ENCODE peak calls at places on chromosome 1, in eight cellular contexts. One of them, this sample, is unnamed.

GRCh38 chr1:154749078-154749760 is 120.9 kb downstream of the KCNN3 start:
- DNase-seq in SJSA1: peak; percentile 32
- DNase-seq in CD4-positive, alpha-beta memory T cell: no peak
- DNase-seq in HL-60: no peak
- DNase-seq in psoas muscle: no peak
- DNase-seq in HAP-1: no peak
- DNase-seq in right cardiac atrium: no peak
- DNase-seq in aorta: no peak
- DNase-seq in this sample: no peak

GRCh38 chr1:166902279-166902678 is 26.2 kb upstream of the TADA1 start:
- DNase-seq in CD4-positive, alpha-beta memory T cell: no peak
- DNase-seq in right cardiac atrium: no peak
- DNase-seq in psoas muscle: no peak
- DNase-seq in HAP-1: no peak
- DNase-seq in HL-60: peak; percentile 89
- DNase-seq in aorta: no peak
- DNase-seq in SJSA1: peak; percentile 80
- DNase-seq in this sample: no peak

GRCh38 chr1:29655945-29656866 is 419.9 kb downstream of the PTPRU start:
- DNase-seq in HL-60: no peak
- DNase-seq in aorta: peak; percentile 26
- DNase-seq in SJSA1: no peak
- DNase-seq in psoas muscle: no peak
- DNase-seq in right cardiac atrium: no peak
- DNase-seq in HAP-1: peak; percentile 15
- DNase-seq in CD4-positive, alpha-beta memory T cell: no peak
- DNase-seq in this sample: peak; percentile 73

GRCh38 chr1:225763815-225764548 is 13.6 kb upstream of the SRP9 start:
- DNase-seq in CD4-positive, alpha-beta memory T cell: no peak
- DNase-seq in HL-60: no peak
- DNase-seq in HAP-1: no peak
- DNase-seq in right cardiac atrium: peak; percentile 79
- DNase-seq in SJSA1: no peak
- DNase-seq in psoas muscle: no peak
- DNase-seq in aorta: peak; percentile 79
- DNase-seq in this sample: no peak

GRCh38 chr1:29971703-29972102 is 735.4 kb downstream of the PTPRU start:
- DNase-seq in SJSA1: no peak
- DNase-seq in aorta: no peak
- DNase-seq in psoas muscle: no peak
- DNase-seq in HAP-1: no peak
- DNase-seq in right cardiac atrium: no peak
- DNase-seq in CD4-positive, alpha-beta memory T cell: no peak
- DNase-seq in HL-60: no peak
- DNase-seq in this sample: no peak

GRCh38 chr1:171901245-171901644 is 59.9 kb downstream of the DNM3 start:
- DNase-seq in right cardiac atrium: no peak
- DNase-seq in HL-60: no peak
- DNase-seq in psoas muscle: no peak
- DNase-seq in HAP-1: no peak
- DNase-seq in SJSA1: no peak
- DNase-seq in CD4-positive, alpha-beta memory T cell: no peak
- DNase-seq in aorta: no peak
- DNase-seq in this sample: no peak

GRCh38 chr1:177800386-177801058 is 169.3 kb downstream of the SEC16B start:
- DNase-seq in psoas muscle: peak; percentile 18
- DNase-seq in HAP-1: no peak
- DNase-seq in right cardiac atrium: no peak
- DNase-seq in CD4-positive, alpha-beta memory T cell: no peak
- DNase-seq in HL-60: no peak
- DNase-seq in SJSA1: no peak
- DNase-seq in aorta: no peak
- DNase-seq in this sample: no peak

GRCh38 chr1:11838349-11839272 is 9.0 kb downstream of the NPPA start:
- DNase-seq in SJSA1: peak; percentile 45
- DNase-seq in CD4-positive, alpha-beta memory T cell: peak; percentile 65
- DNase-seq in psoas muscle: peak; percentile 68
- DNase-seq in HL-60: peak; percentile 47
- DNase-seq in right cardiac atrium: peak; percentile 91
- DNase-seq in HAP-1: peak; percentile 61
- DNase-seq in aorta: peak; percentile 79
- DNase-seq in this sample: peak; percentile 97

GRCh38 chr1:168498159-168498609 is 45.6 kb downstream of the XCL2 start:
- DNase-seq in HAP-1: peak; percentile 10
- DNase-seq in CD4-positive, alpha-beta memory T cell: no peak
- DNase-seq in aorta: no peak
- DNase-seq in HL-60: no peak
- DNase-seq in psoas muscle: no peak
- DNase-seq in SJSA1: peak; percentile 16
- DNase-seq in right cardiac atrium: no peak
- DNase-seq in this sample: no peak

GRCh38 chr1:51922040-51922439 is 43.5 kb upstream of the NRDC start:
- DNase-seq in HL-60: no peak
- DNase-seq in SJSA1: no peak
- DNase-seq in right cardiac atrium: no peak
- DNase-seq in CD4-positive, alpha-beta memory T cell: no peak
- DNase-seq in HAP-1: no peak
- DNase-seq in psoas muscle: no peak
- DNase-seq in aorta: no peak
- DNase-seq in this sample: no peak

GRCh38 chr1:197954718-197955418 is 37.7 kb downstream of the LHX9 start:
- DNase-seq in CD4-positive, alpha-beta memory T cell: no peak
- DNase-seq in aorta: no peak
- DNase-seq in HAP-1: no peak
- DNase-seq in SJSA1: no peak
- DNase-seq in right cardiac atrium: no peak
- DNase-seq in psoas muscle: no peak
- DNase-seq in HL-60: no peak
- DNase-seq in this sample: no peak

GRCh38 chr1:218473527-218473926 is 128.4 kb downstream of the TGFB2 start:
- DNase-seq in HAP-1: no peak
- DNase-seq in HL-60: no peak
- DNase-seq in right cardiac atrium: no peak
- DNase-seq in CD4-positive, alpha-beta memory T cell: no peak
- DNase-seq in aorta: no peak
- DNase-seq in SJSA1: no peak
- DNase-seq in psoas muscle: no peak
- DNase-seq in this sample: no peak

GRCh38 chr1:94072840-94073516 is 48.0 kb downstream of the ABCA4 start:
- DNase-seq in aorta: no peak
- DNase-seq in SJSA1: no peak
- DNase-seq in psoas muscle: no peak
- DNase-seq in HL-60: no peak
- DNase-seq in CD4-positive, alpha-beta memory T cell: no peak
- DNase-seq in right cardiac atrium: no peak
- DNase-seq in HAP-1: no peak
- DNase-seq in this sample: no peak

GRCh38 chr1:201363455-201363854 is 14.0 kb downstream of the TNNT2 start:
- DNase-seq in right cardiac atrium: no peak
- DNase-seq in HAP-1: no peak
- DNase-seq in psoas muscle: no peak
- DNase-seq in SJSA1: no peak
- DNase-seq in aorta: peak; percentile 5
- DNase-seq in HL-60: no peak
- DNase-seq in CD4-positive, alpha-beta memory T cell: no peak
- DNase-seq in this sample: no peak

GRCh38 chr1:111707906-111708305 is 31.3 kb downstream of the INKA2 start:
- DNase-seq in CD4-positive, alpha-beta memory T cell: no peak
- DNase-seq in SJSA1: peak; percentile 84
- DNase-seq in aorta: no peak
- DNase-seq in HAP-1: peak; percentile 26
- DNase-seq in right cardiac atrium: no peak
- DNase-seq in psoas muscle: no peak
- DNase-seq in HL-60: no peak
- DNase-seq in this sample: no peak

GRCh38 chr1:58123051-58123450 is 423.5 kb downstream of the OMA1 start:
- DNase-seq in aorta: no peak
- DNase-seq in CD4-positive, alpha-beta memory T cell: no peak
- DNase-seq in HL-60: no peak
- DNase-seq in SJSA1: no peak
- DNase-seq in HAP-1: no peak
- DNase-seq in psoas muscle: no peak
- DNase-seq in right cardiac atrium: no peak
- DNase-seq in this sample: no peak

DNA sequence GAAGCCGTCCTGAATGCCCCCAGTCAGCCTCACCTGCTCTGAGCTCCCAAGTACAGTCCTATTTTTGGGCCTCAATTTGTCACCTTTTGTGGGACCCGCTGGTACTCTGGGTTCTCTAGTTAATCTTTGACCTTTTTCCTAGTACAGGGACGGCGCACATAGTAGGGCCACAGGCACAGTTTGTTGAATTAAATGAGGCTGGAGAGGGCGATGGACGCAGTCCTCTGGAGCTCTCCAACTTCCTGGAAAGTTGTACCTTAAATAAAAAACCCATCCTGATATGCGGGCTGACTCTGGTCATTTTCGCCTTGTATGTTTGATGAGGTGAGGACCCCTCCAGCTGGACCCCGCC is 4.8 kb downstream of the FAM110D start:
- DNase-seq in right cardiac atrium: no peak
- DNase-seq in psoas muscle: no peak
- DNase-seq in HAP-1: no peak
- DNase-seq in CD4-positive, alpha-beta memory T cell: no peak
- DNase-seq in aorta: no peak
- DNase-seq in SJSA1: no peak
- DNase-seq in HL-60: no peak
- DNase-seq in this sample: no peak
- H3K27me3 ChIP-seq in right cardiac atrium: no peaks in the 10 kb centered on the region
- H3K27me3 ChIP-seq in psoas muscle: no peaks in the 10 kb centered on the region
- H3K27me3 ChIP-seq in HAP-1: no peaks in the 10 kb centered on the region
- H3K27me3 ChIP-seq in CD4-positive, alpha-beta memory T cell: peaks cover 7% of the 10 kb centered on the region
- H3K27me3 ChIP-seq in aorta: no peaks in the 10 kb centered on the region
- H3K27me3 ChIP-seq in SJSA1: peaks cover 19% of the 10 kb centered on the region
- H3K27me3 ChIP-seq in HL-60: peaks cover 3% of the 10 kb centered on the region
- H3K27me3 ChIP-seq in this sample: peaks cover 55% of the 10 kb centered on the region

DNA sequence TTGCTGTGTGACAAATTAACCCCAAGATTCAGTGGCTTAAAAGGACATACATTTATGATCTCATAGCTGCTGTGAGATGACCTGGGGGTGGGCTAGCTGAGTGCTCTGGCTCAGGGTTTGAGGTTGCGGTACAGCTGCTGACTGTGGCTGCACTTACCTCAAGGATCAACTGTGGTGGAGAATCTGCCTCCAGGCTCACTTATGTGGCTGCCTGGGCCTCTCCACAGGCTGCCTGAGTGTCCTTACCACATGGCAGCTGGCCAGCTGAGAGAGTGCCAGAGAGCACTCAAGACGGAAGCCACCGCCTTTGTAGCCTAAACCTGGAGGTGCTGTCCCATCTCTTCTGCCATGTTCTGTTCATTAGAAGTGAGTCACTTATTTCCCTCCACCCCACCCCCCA is 5.7 kb downstream of the LRRC71 start:
- DNase-seq in SJSA1: peak; percentile 70
- DNase-seq in aorta: peak; percentile 67
- DNase-seq in HAP-1: no peak
- DNase-seq in right cardiac atrium: peak; percentile 83
- DNase-seq in CD4-positive, alpha-beta memory T cell: no peak
- DNase-seq in psoas muscle: peak; percentile 52
- DNase-seq in HL-60: peak; percentile 54
- DNase-seq in this sample: no peak
- H3K27me3 ChIP-seq in SJSA1: peaks cover 30% of the 10 kb centered on the region
- H3K27me3 ChIP-seq in aorta: no peaks in the 10 kb centered on the region
- H3K27me3 ChIP-seq in HAP-1: peaks cover 37% of the 10 kb centered on the region
- H3K27me3 ChIP-seq in right cardiac atrium: peaks cover 2% of the 10 kb centered on the region
- H3K27me3 ChIP-seq in CD4-positive, alpha-beta memory T cell: peaks cover 57% of the 10 kb centered on the region
- H3K27me3 ChIP-seq in psoas muscle: peaks cover 87% of the 10 kb centered on the region
- H3K27me3 ChIP-seq in HL-60: peaks cover 66% of the 10 kb centered on the region
- H3K27me3 ChIP-seq in this sample: peaks cover 87% of the 10 kb centered on the region

GRCh38 chr1:207440634-207441033 is 13.5 kb upstream of the CR2 start:
- DNase-seq in HL-60: no peak
- DNase-seq in aorta: no peak
- DNase-seq in psoas muscle: no peak
- DNase-seq in CD4-positive, alpha-beta memory T cell: no peak
- DNase-seq in HAP-1: no peak
- DNase-seq in SJSA1: no peak
- DNase-seq in right cardiac atrium: no peak
- DNase-seq in this sample: no peak

GRCh38 chr1:207444514-207445208 is 9.5 kb upstream of the CR2 start:
- DNase-seq in HAP-1: no peak
- DNase-seq in HL-60: no peak
- DNase-seq in CD4-positive, alpha-beta memory T cell: no peak
- DNase-seq in right cardiac atrium: no peak
- DNase-seq in aorta: no peak
- DNase-seq in SJSA1: no peak
- DNase-seq in psoas muscle: no peak
- DNase-seq in this sample: no peak
- H3K27me3 ChIP-seq in HAP-1: peaks cover 17% of the 10 kb centered on the region
- H3K27me3 ChIP-seq in HL-60: no peaks in the 10 kb centered on the region
- H3K27me3 ChIP-seq in CD4-positive, alpha-beta memory T cell: no peaks in the 10 kb centered on the region
- H3K27me3 ChIP-seq in right cardiac atrium: no peaks in the 10 kb centered on the region
- H3K27me3 ChIP-seq in aorta: no peaks in the 10 kb centered on the region
- H3K27me3 ChIP-seq in SJSA1: peaks cover 12% of the 10 kb centered on the region
- H3K27me3 ChIP-seq in psoas muscle: peaks cover 8% of the 10 kb centered on the region
- H3K27me3 ChIP-seq in this sample: no peaks in the 10 kb centered on the region

DNA sequence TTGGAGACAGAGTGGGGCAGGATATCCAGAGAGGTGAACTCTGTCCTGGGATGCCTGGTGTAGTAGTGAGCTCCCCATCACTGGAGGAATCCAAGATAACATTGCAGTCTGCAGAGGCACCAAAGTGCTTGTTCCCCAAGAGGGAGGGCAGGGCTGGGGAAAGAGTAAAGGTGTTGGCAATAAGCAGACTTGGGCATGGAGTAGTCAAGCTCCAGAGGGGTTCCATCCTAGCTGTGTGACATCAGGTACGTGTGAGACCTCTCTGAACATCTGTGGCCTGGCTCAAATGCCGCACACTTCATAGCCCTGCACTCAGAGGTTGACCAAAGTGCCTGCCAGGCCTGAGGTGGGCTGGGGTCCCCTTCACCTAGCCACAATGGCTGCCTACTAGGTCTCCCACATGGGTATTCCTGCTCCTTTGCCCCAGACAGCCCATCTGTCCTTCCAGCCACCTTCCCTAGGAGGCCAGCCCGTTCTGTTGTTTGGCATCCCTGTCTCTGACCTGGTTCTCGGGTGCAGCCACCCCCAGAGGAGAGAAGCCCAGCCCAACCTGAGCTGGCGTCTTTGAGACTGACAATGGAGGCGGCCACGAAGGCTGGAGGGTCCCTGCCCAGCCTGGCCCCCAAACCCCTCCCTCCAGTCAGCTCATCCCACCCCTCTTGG is 2.8 kb upstream of the ARF1 start:
- DNase-seq in aorta: peak; percentile 36
- DNase-seq in HAP-1: no peak
- DNase-seq in HL-60: no peak
- DNase-seq in SJSA1: no peak
- DNase-seq in psoas muscle: peak; percentile 12
- DNase-seq in CD4-positive, alpha-beta memory T cell: no peak
- DNase-seq in right cardiac atrium: peak; percentile 41
- DNase-seq in this sample: no peak
- H3K27me3 ChIP-seq in aorta: no peaks in the 10 kb centered on the region
- H3K27me3 ChIP-seq in HAP-1: no peaks in the 10 kb centered on the region
- H3K27me3 ChIP-seq in HL-60: peaks cover 3% of the 10 kb centered on the region
- H3K27me3 ChIP-seq in SJSA1: no peaks in the 10 kb centered on the region
- H3K27me3 ChIP-seq in psoas muscle: peaks cover 9% of the 10 kb centered on the region
- H3K27me3 ChIP-seq in CD4-positive, alpha-beta memory T cell: no peaks in the 10 kb centered on the region
- H3K27me3 ChIP-seq in right cardiac atrium: no peaks in the 10 kb centered on the region
- H3K27me3 ChIP-seq in this sample: peaks cover 34% of the 10 kb centered on the region

This sample was measured in H7.